ENCODE peak calls at places on chromosomes 3 and 15, in six cellular contexts. I is GM03348; T is stimulated activated CD8-positive, alpha-beta memory T cell treated with anti-CD3 and anti-CD28 coated beads, Interleukin-7, amount 100 ng/mL, for 24 hours; J is AG10803; O is astrocyte; A is anterior cingulate cortex. Q is an unnamed sample.

GRCh38 chr15:89937365-89938355 is 24.9 kb upstream of the ARPIN start:
- DNase-seq in A (no peak), I (no peak), O (peak; percentile 45), T (no peak), J (no peak), Q (no peak)

GRCh38 chr15:92845109-92845508 is 55.0 kb upstream of the CHD2 start:
- DNase-seq in T (no peak), J (peak; percentile 45), I (peak; percentile 35), O (peak; percentile 28), A (no peak), Q (peak; percentile 44)

GRCh38 chr3:112104774-112105173 is 18.6 kb downstream of the C3orf52 start:
- DNase-seq in A (no peak), T (no peak), I (no peak), J (no peak), O (no peak), Q (no peak)

GRCh38 chr15:80985976-80986375 is 3.6 kb downstream of the MESD start:
- DNase-seq in O (no peak), A (no peak), J (no peak), I (no peak), T (no peak), Q (no peak)

GRCh38 chr15:33975023-33975565 is 6.8 kb downstream of the CHRM5 start:
- DNase-seq in A (no peak), I (peak; percentile 16), J (no peak), T (no peak), O (no peak), Q (no peak)

GRCh38 chr3:14454644-14455310 is 52.4 kb downstream of the SLC6A6 start:
- DNase-seq in I (no peak), J (no peak), O (no peak), A (no peak), T (no peak), Q (no peak)

GRCh38 chr3:141236351-141236750 is 4.7 kb downstream of the PXYLP1 start:
- DNase-seq in T (no peak), J (no peak), O (no peak), A (no peak), I (no peak), Q (no peak)

GRCh38 chr3:48990636-48991421 is 788 bp downstream of the P4HTM start:
- DNase-seq in O (no peak), A (peak; percentile 25), J (peak; percentile 23), T (no peak), I (peak; percentile 36), Q (peak; percentile 35)

GRCh38 chr3:45236964-45237363 is 10.9 kb upstream of the TMEM158 start:
- DNase-seq in J (no peak), I (no peak), A (no peak), T (no peak), O (no peak), Q (no peak)

GRCh38 chr3:50008931-50009330 is 69.0 kb downstream of the RBM6 start:
- DNase-seq in T (no peak), I (peak; percentile 31), J (peak; percentile 45), A (no peak), O (peak; percentile 43), Q (peak; percentile 55)

GRCh38 chr3:126912491-126913195 is 70.3 kb upstream of the PLXNA1 start:
- DNase-seq in I (no peak), J (no peak), T (no peak), A (no peak), O (no peak), Q (no peak)

GRCh38 chr3:43198791-43199644 is 87.3 kb upstream of the SNRK start:
- DNase-seq in J (no peak), O (no peak), T (no peak), A (no peak), I (no peak), Q (peak; percentile 45)

Q was measured in EL.